ENCODE peak calls at places on chromosome 15, in nine cellular contexts. One of them, this sample, is unnamed.

GRCh38 chr15:65660927-65661326 is 39.2 kb downstream of the SLC24A1 start:
- DNase-seq in NCI-H1436: no peak
- DNase-seq in D341Med: no peak
- DNase-seq in kidney epithelial cell: no peak
- DNase-seq in stimulated activated CD4-positive, alpha-beta T cell treated with anti-CD3 and anti-CD28 coated beads, Interleukin-1b, Interleukin-23, amount 100 ng/mL, for 1 hour: no peak
- DNase-seq in NCI-H1417: no peak
- DNase-seq in midbrain: no peak
- DNase-seq in psoas muscle: no peak
- DNase-seq in AG20443: no peak
- DNase-seq in this sample: no peak

GRCh38 chr15:28876131-28876844 is 9.5 kb upstream of the APBA2 start:
- DNase-seq in midbrain: peak; percentile 46
- DNase-seq in NCI-H1417: no peak
- DNase-seq in psoas muscle: no peak
- DNase-seq in kidney epithelial cell: no peak
- DNase-seq in NCI-H1436: no peak
- DNase-seq in stimulated activated CD4-positive, alpha-beta T cell treated with anti-CD3 and anti-CD28 coated beads, Interleukin-1b, Interleukin-23, amount 100 ng/mL, for 1 hour: no peak
- DNase-seq in AG20443: no peak
- DNase-seq in D341Med: no peak
- DNase-seq in this sample: no peak

GRCh38 chr15:88630141-88630721 is 8.6 kb upstream of the ISG20 start:
- DNase-seq in AG20443: no peak
- DNase-seq in kidney epithelial cell: no peak
- DNase-seq in psoas muscle: no peak
- DNase-seq in NCI-H1436: no peak
- DNase-seq in stimulated activated CD4-positive, alpha-beta T cell treated with anti-CD3 and anti-CD28 coated beads, Interleukin-1b, Interleukin-23, amount 100 ng/mL, for 1 hour: no peak
- DNase-seq in D341Med: peak; percentile 19
- DNase-seq in NCI-H1417: peak; percentile 66
- DNase-seq in midbrain: no peak
- DNase-seq in this sample: no peak

GRCh38 chr15:81292516-81293001 is 31.4 kb downstream of the STARD5 start:
- DNase-seq in psoas muscle: no peak
- DNase-seq in midbrain: no peak
- DNase-seq in kidney epithelial cell: no peak
- DNase-seq in NCI-H1436: no peak
- DNase-seq in AG20443: no peak
- DNase-seq in NCI-H1417: no peak
- DNase-seq in D341Med: no peak
- DNase-seq in stimulated activated CD4-positive, alpha-beta T cell treated with anti-CD3 and anti-CD28 coated beads, Interleukin-1b, Interleukin-23, amount 100 ng/mL, for 1 hour: no peak
- DNase-seq in this sample: no peak

GRCh38 chr15:35060591-35060990 is 24.5 kb downstream of the NANOGP8 start:
- DNase-seq in NCI-H1417: no peak
- DNase-seq in AG20443: no peak
- DNase-seq in kidney epithelial cell: no peak
- DNase-seq in NCI-H1436: no peak
- DNase-seq in D341Med: no peak
- DNase-seq in midbrain: no peak
- DNase-seq in stimulated activated CD4-positive, alpha-beta T cell treated with anti-CD3 and anti-CD28 coated beads, Interleukin-1b, Interleukin-23, amount 100 ng/mL, for 1 hour: no peak
- DNase-seq in psoas muscle: no peak
- DNase-seq in this sample: no peak

GRCh38 chr15:91857772-91858171 is 4.3 kb downstream of the SLCO3A1 start:
- DNase-seq in NCI-H1436: no peak
- DNase-seq in psoas muscle: no peak
- DNase-seq in kidney epithelial cell: no peak
- DNase-seq in NCI-H1417: no peak
- DNase-seq in stimulated activated CD4-positive, alpha-beta T cell treated with anti-CD3 and anti-CD28 coated beads, Interleukin-1b, Interleukin-23, amount 100 ng/mL, for 1 hour: no peak
- DNase-seq in midbrain: no peak
- DNase-seq in AG20443: no peak
- DNase-seq in D341Med: no peak
- DNase-seq in this sample: peak; percentile 27

GRCh38 chr15:71812966-71813722 is 2.8 kb downstream of the NR2E3 start:
- DNase-seq in D341Med: no peak
- DNase-seq in NCI-H1436: no peak
- DNase-seq in kidney epithelial cell: no peak
- DNase-seq in stimulated activated CD4-positive, alpha-beta T cell treated with anti-CD3 and anti-CD28 coated beads, Interleukin-1b, Interleukin-23, amount 100 ng/mL, for 1 hour: no peak
- DNase-seq in psoas muscle: no peak
- DNase-seq in midbrain: no peak
- DNase-seq in NCI-H1417: no peak
- DNase-seq in AG20443: peak; percentile 68
- DNase-seq in this sample: no peak

GRCh38 chr15:33561407-33561806 is 250.6 kb downstream of the RYR3 start:
- DNase-seq in AG20443: no peak
- DNase-seq in midbrain: no peak
- DNase-seq in NCI-H1436: no peak
- DNase-seq in NCI-H1417: no peak
- DNase-seq in D341Med: no peak
- DNase-seq in stimulated activated CD4-positive, alpha-beta T cell treated with anti-CD3 and anti-CD28 coated beads, Interleukin-1b, Interleukin-23, amount 100 ng/mL, for 1 hour: no peak
- DNase-seq in psoas muscle: no peak
- DNase-seq in kidney epithelial cell: no peak
- DNase-seq in this sample: no peak

GRCh38 chr15:62895905-62896316 is 146.6 kb upstream of the TPM1 start:
- DNase-seq in AG20443: no peak
- DNase-seq in NCI-H1417: no peak
- DNase-seq in NCI-H1436: no peak
- DNase-seq in D341Med: no peak
- DNase-seq in stimulated activated CD4-positive, alpha-beta T cell treated with anti-CD3 and anti-CD28 coated beads, Interleukin-1b, Interleukin-23, amount 100 ng/mL, for 1 hour: no peak
- DNase-seq in kidney epithelial cell: peak; percentile 96
- DNase-seq in psoas muscle: no peak
- DNase-seq in midbrain: no peak
- DNase-seq in this sample: no peak

GRCh38 chr15:60740787-60741354 is 261.9 kb upstream of the ICE2 start:
- DNase-seq in kidney epithelial cell: no peak
- DNase-seq in NCI-H1436: no peak
- DNase-seq in midbrain: no peak
- DNase-seq in NCI-H1417: no peak
- DNase-seq in stimulated activated CD4-positive, alpha-beta T cell treated with anti-CD3 and anti-CD28 coated beads, Interleukin-1b, Interleukin-23, amount 100 ng/mL, for 1 hour: no peak
- DNase-seq in psoas muscle: no peak
- DNase-seq in AG20443: peak; percentile 56
- DNase-seq in D341Med: no peak
- DNase-seq in this sample: no peak

GRCh38 chr15:58877999-58878825 is 55.3 kb downstream of the SLTM start:
- DNase-seq in AG20443: no peak
- DNase-seq in NCI-H1436: no peak
- DNase-seq in stimulated activated CD4-positive, alpha-beta T cell treated with anti-CD3 and anti-CD28 coated beads, Interleukin-1b, Interleukin-23, amount 100 ng/mL, for 1 hour: no peak
- DNase-seq in midbrain: no peak
- DNase-seq in kidney epithelial cell: no peak
- DNase-seq in psoas muscle: no peak
- DNase-seq in NCI-H1417: no peak
- DNase-seq in D341Med: peak; percentile 59
- DNase-seq in this sample: no peak

GRCh38 chr15:75335705-75336355 is at the start of gene COMMD4:
- DNase-seq in midbrain: peak; percentile 95
- DNase-seq in stimulated activated CD4-positive, alpha-beta T cell treated with anti-CD3 and anti-CD28 coated beads, Interleukin-1b, Interleukin-23, amount 100 ng/mL, for 1 hour: peak; percentile 15
- DNase-seq in D341Med: peak; percentile 86
- DNase-seq in NCI-H1417: peak; percentile 96
- DNase-seq in kidney epithelial cell: peak; percentile 66
- DNase-seq in AG20443: peak; percentile 89
- DNase-seq in NCI-H1436: peak; percentile 89
- DNase-seq in psoas muscle: peak; percentile 97
- DNase-seq in this sample: peak; percentile 66

GRCh38 chr15:38894260-38894948 is 329.8 kb upstream of the RASGRP1 start:
- DNase-seq in midbrain: no peak
- DNase-seq in NCI-H1417: no peak
- DNase-seq in NCI-H1436: no peak
- DNase-seq in AG20443: peak; percentile 53
- DNase-seq in psoas muscle: no peak
- DNase-seq in stimulated activated CD4-positive, alpha-beta T cell treated with anti-CD3 and anti-CD28 coated beads, Interleukin-1b, Interleukin-23, amount 100 ng/mL, for 1 hour: no peak
- DNase-seq in D341Med: no peak
- DNase-seq in kidney epithelial cell: peak; percentile 89
- DNase-seq in this sample: no peak

GRCh38 chr15:76185716-76186115 is 125.6 kb downstream of the ETFA start:
- DNase-seq in midbrain: no peak
- DNase-seq in AG20443: peak; percentile 71
- DNase-seq in NCI-H1436: no peak
- DNase-seq in NCI-H1417: peak; percentile 34
- DNase-seq in D341Med: peak; percentile 71
- DNase-seq in psoas muscle: no peak
- DNase-seq in kidney epithelial cell: no peak
- DNase-seq in stimulated activated CD4-positive, alpha-beta T cell treated with anti-CD3 and anti-CD28 coated beads, Interleukin-1b, Interleukin-23, amount 100 ng/mL, for 1 hour: no peak
- DNase-seq in this sample: no peak

GRCh38 chr15:48631191-48631770 is 14.2 kb downstream of the FBN1 start:
- DNase-seq in kidney epithelial cell: no peak
- DNase-seq in stimulated activated CD4-positive, alpha-beta T cell treated with anti-CD3 and anti-CD28 coated beads, Interleukin-1b, Interleukin-23, amount 100 ng/mL, for 1 hour: no peak
- DNase-seq in midbrain: no peak
- DNase-seq in psoas muscle: no peak
- DNase-seq in AG20443: peak; percentile 17
- DNase-seq in NCI-H1417: no peak
- DNase-seq in D341Med: no peak
- DNase-seq in NCI-H1436: no peak
- DNase-seq in this sample: no peak

GRCh38 chr15:99467861-99468460 is 97.8 kb upstream of the MEF2A start:
- DNase-seq in stimulated activated CD4-positive, alpha-beta T cell treated with anti-CD3 and anti-CD28 coated beads, Interleukin-1b, Interleukin-23, amount 100 ng/mL, for 1 hour: no peak
- DNase-seq in NCI-H1417: no peak
- DNase-seq in NCI-H1436: no peak
- DNase-seq in midbrain: no peak
- DNase-seq in psoas muscle: no peak
- DNase-seq in kidney epithelial cell: no peak
- DNase-seq in D341Med: peak; percentile 3
- DNase-seq in AG20443: no peak
- DNase-seq in this sample: no peak

GRCh38 chr15:36172970-36173369 is 406.5 kb upstream of the CDIN1 start:
- DNase-seq in stimulated activated CD4-positive, alpha-beta T cell treated with anti-CD3 and anti-CD28 coated beads, Interleukin-1b, Interleukin-23, amount 100 ng/mL, for 1 hour: no peak
- DNase-seq in psoas muscle: no peak
- DNase-seq in D341Med: no peak
- DNase-seq in NCI-H1436: no peak
- DNase-seq in midbrain: no peak
- DNase-seq in NCI-H1417: no peak
- DNase-seq in kidney epithelial cell: no peak
- DNase-seq in AG20443: no peak
- DNase-seq in this sample: no peak

GRCh38 chr15:31051646-31052045 is 49.9 kb downstream of the TRPM1 start:
- DNase-seq in NCI-H1417: no peak
- DNase-seq in NCI-H1436: no peak
- DNase-seq in AG20443: no peak
- DNase-seq in D341Med: no peak
- DNase-seq in midbrain: no peak
- DNase-seq in psoas muscle: no peak
- DNase-seq in stimulated activated CD4-positive, alpha-beta T cell treated with anti-CD3 and anti-CD28 coated beads, Interleukin-1b, Interleukin-23, amount 100 ng/mL, for 1 hour: no peak
- DNase-seq in kidney epithelial cell: no peak
- DNase-seq in this sample: no peak

GRCh38 chr15:24017470-24017869 is 330.4 kb upstream of the NDN start:
- DNase-seq in stimulated activated CD4-positive, alpha-beta T cell treated with anti-CD3 and anti-CD28 coated beads, Interleukin-1b, Interleukin-23, amount 100 ng/mL, for 1 hour: no peak
- DNase-seq in psoas muscle: no peak
- DNase-seq in AG20443: no peak
- DNase-seq in kidney epithelial cell: no peak
- DNase-seq in NCI-H1436: no peak
- DNase-seq in midbrain: no peak
- DNase-seq in D341Med: no peak
- DNase-seq in NCI-H1417: no peak
- DNase-seq in this sample: no peak

GRCh38 chr15:27482344-27482743 is 511.4 kb downstream of the GABRG3 start:
- DNase-seq in D341Med: no peak
- DNase-seq in stimulated activated CD4-positive, alpha-beta T cell treated with anti-CD3 and anti-CD28 coated beads, Interleukin-1b, Interleukin-23, amount 100 ng/mL, for 1 hour: no peak
- DNase-seq in AG20443: no peak
- DNase-seq in psoas muscle: no peak
- DNase-seq in midbrain: no peak
- DNase-seq in NCI-H1436: no peak
- DNase-seq in kidney epithelial cell: no peak
- DNase-seq in NCI-H1417: no peak
- DNase-seq in this sample: no peak

GRCh38 chr15:44298878-44299277 is 10.4 kb downstream of the GOLM2 start:
- DNase-seq in midbrain: no peak
- DNase-seq in NCI-H1417: no peak
- DNase-seq in kidney epithelial cell: no peak
- DNase-seq in NCI-H1436: no peak
- DNase-seq in stimulated activated CD4-positive, alpha-beta T cell treated with anti-CD3 and anti-CD28 coated beads, Interleukin-1b, Interleukin-23, amount 100 ng/mL, for 1 hour: no peak
- DNase-seq in psoas muscle: no peak
- DNase-seq in D341Med: peak; percentile 55
- DNase-seq in AG20443: peak; percentile 15
- DNase-seq in this sample: no peak

This sample was measured in activated T-helper 1 cell treated with anti-CD3 and anti-CD28 coated beads, Interleukin-2, amount 50 U/mL, for 16 hours.